ENCODE peak calls at places on chromosome 2, in seven cellular contexts. H, Q, F, N, O, C and X are unnamed samples.

GRCh38 chr2:37671013-37671815 is at the start of gene CDC42EP3:
- DNase-seq in F (peak), O (peak), C (peak), Q (peak), H (no peak), N (no peak), X (peak)

GRCh38 chr2:76867854-76868253 is 654.3 kb downstream of the LRRTM4 start:
- DNase-seq in Q (no peak), O (no peak), N (no peak), H (peak), F (no peak), C (no peak), X (no peak)

GRCh38 chr2:12120281-12121150 is 374.1 kb downstream of the LPIN1 start:
- DNase-seq in O (no peak), H (no peak), F (no peak), N (peak), C (no peak), Q (no peak), X (no peak)

GRCh38 chr2:3105814-3106569 is 271.6 kb downstream of the EIPR1 start:
- DNase-seq in O (no peak), F (no peak), N (no peak), Q (no peak), H (no peak), C (no peak), X (no peak)

GRCh38 chr2:199814084-199814844 is 36.7 kb downstream of the FTCDNL1 start:
- DNase-seq in F (no peak), Q (no peak), C (no peak), O (no peak), H (no peak), N (no peak), X (no peak)

GRCh38 chr2:172861163-172861562 is 125.5 kb downstream of the RAPGEF4 start:
- DNase-seq in C (no peak), O (no peak), Q (no peak), F (no peak), N (no peak), H (no peak), X (no peak)

GRCh38 chr2:28310107-28310506 is 82.6 kb upstream of the FOSL2 start:
- DNase-seq in N (no peak), Q (no peak), H (no peak), C (no peak), F (no peak), O (no peak), X (no peak)

GRCh38 chr2:212330263-212330662 is 208.3 kb downstream of the ERBB4 start:
- DNase-seq in N (no peak), F (no peak), O (no peak), Q (no peak), C (no peak), H (no peak), X (no peak)

GRCh38 chr2:73979021-73979420 is 5.7 kb upstream of the TET3 start:
- DNase-seq in C (no peak), N (no peak), Q (no peak), H (no peak), O (peak), F (no peak), X (peak)

GRCh38 chr2:206368484-206368883 is 74.8 kb upstream of the ADAM23 start:
- DNase-seq in O (no peak), C (no peak), F (no peak), N (no peak), Q (no peak), H (no peak), X (no peak)

GRCh38 chr2:232482301-232483238 is 5.1 kb downstream of the ECEL1 start:
- DNase-seq in H (no peak), C (no peak), Q (no peak), O (no peak), N (no peak), F (no peak), X (no peak)

GRCh38 chr2:189858301-189858700 is 74.1 kb downstream of the PMS1 start:
- DNase-seq in O (no peak), H (no peak), Q (no peak), C (no peak), N (no peak), F (no peak), X (no peak)

GRCh38 chr2:85846411-85846810 is 42.4 kb downstream of the ST3GAL5 start:
- DNase-seq in F (no peak), Q (no peak), H (peak), C (no peak), O (no peak), N (no peak), X (no peak)

GRCh38 chr2:108923736-108924443 is 65.1 kb downstream of the EDAR start:
- DNase-seq in Q (no peak), N (no peak), F (no peak), O (no peak), H (no peak), C (no peak), X (no peak)

GRCh38 chr2:159030674-159031380 is 62.4 kb downstream of the TANC1 start:
- DNase-seq in F (peak), N (no peak), C (peak), H (no peak), O (no peak), Q (peak), X (no peak)

GRCh38 chr2:240208096-240208495 is 67.6 kb upstream of the OTOS start:
- DNase-seq in F (no peak), C (no peak), O (no peak), H (no peak), N (no peak), Q (no peak), X (no peak)

GRCh38 chr2:189076572-189076971 is 102.4 kb downstream of the COL3A1 start:
- DNase-seq in Q (no peak), N (no peak), H (no peak), F (peak), O (no peak), C (no peak), X (no peak)

GRCh38 chr2:205324355-205324754 is 357.9 kb upstream of the NRP2 start:
- DNase-seq in N (no peak), C (no peak), H (no peak), Q (no peak), O (no peak), F (no peak), X (no peak)

GRCh38 chr2:205321240-205321639 is 361.1 kb upstream of the NRP2 start:
- DNase-seq in N (no peak), O (no peak), H (no peak), Q (no peak), F (no peak), C (no peak), X (no peak)

GRCh38 chr2:205323929-205324328 is 358.4 kb upstream of the NRP2 start:
- DNase-seq in H (no peak), Q (no peak), O (no peak), C (no peak), N (no peak), F (no peak), X (no peak)
- TF ChIP-seq CTCF in H (peak), Q (no peak), O (peak), C (no peak), N (peak), F (peak), X (peak)

DNA sequence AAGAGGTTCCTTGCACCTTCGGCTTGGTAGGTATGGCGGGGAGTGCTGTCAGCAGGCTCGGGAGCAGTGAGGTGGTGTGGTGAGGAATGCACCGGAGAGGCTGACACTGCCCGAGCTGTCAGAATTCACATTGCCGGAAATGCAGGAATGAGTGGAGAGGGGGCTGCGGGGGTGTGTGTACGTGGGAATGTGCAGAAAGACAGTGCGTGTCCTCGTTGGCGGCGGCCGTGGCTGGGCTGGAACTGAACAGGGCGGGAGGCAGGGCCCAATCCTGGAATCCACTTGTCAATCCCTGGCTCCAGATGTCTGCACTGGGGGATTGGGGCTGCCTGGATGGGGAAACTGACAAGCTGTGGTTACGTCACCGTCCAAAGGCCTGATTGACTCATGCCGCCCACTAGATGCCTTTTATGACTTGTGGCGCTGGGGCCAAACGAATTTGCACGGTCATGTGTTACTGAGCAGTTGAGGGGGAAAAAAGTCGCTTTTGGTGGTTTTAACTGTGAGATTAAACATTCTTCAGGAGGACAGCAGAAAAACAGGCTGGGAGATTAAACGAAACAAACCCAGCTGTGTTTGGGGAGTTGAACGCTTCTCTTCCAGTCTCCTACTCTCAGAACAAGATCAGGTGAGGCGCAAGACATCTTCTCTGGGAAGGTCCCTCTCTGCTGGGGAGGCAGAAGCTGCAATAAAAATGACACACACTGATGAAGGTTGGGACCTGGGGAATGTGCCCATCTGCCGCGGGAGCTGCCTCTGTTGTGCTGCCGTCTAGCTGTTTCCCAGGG is 189.4 kb upstream of the GLI2 start:
- DNase-seq in N (peak), H (peak), Q (no peak), F (peak), O (no peak), C (peak), X (no peak)
- TF ChIP-seq CTCF in N (no peak), H (no peak), Q (no peak), F (no peak), O (no peak), C (no peak), X (no peak)

DNA sequence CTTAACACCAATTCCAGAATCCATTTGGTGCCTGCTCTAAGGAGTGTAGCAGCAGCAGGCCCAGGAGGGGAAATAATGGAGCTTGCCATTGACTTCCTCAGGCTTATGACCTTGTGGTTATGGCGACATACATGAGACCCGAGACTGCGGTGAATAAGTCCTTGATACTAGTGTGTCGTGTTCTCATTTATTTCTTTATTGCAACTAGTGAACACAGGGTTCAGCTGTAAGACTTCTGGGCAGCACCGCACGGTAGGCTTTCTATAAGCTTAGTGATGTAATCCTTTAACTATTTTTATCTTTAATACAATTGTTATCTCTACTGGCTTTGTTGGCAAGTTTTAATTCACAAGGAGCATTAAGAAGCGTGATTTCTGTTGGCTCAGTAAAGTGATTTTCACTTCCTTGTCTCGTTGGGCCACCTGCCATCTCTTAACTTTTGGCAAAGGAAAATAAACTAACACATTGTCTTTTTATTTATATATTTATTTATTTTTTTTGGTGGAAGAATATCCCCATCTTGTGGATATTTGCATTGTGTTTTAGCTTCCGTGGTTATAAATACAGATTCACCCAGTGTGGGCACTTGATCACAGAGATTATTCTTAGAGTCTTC is 139.8 kb downstream of the LTBP1 start:
- DNase-seq in N (no peak), O (no peak), Q (no peak), H (no peak), F (peak), C (peak), X (no peak)
- TF ChIP-seq CTCF in N (no peak), O (no peak), Q (peak), H (no peak), F (no peak), C (peak), X (no peak)

GRCh38 chr2:193584001-193584400 is 1389.3 kb upstream of the TMEFF2 start:
- DNase-seq in F (no peak), O (no peak), C (peak), Q (no peak), N (no peak), H (no peak), X (no peak)
- TF ChIP-seq CTCF in F (no peak), O (no peak), C (no peak), Q (no peak), N (no peak), H (no peak), X (peak)

GRCh38 chr2:57549642-57550102 is 496.9 kb upstream of the VRK2 start:
- DNase-seq in Q (peak), C (peak), H (no peak), F (no peak), N (no peak), O (peak), X (peak)
- TF ChIP-seq CTCF in Q (peak), C (peak), H (peak), F (no peak), N (no peak), O (peak), X (peak)

GRCh38 chr2:152056418-152056817 is 42.4 kb downstream of the CACNB4 start:
- DNase-seq in N (no peak), C (no peak), O (no peak), F (no peak), Q (no peak), H (no peak), X (no peak)
- TF ChIP-seq CTCF in N (no peak), C (no peak), O (no peak), F (no peak), Q (no peak), H (no peak), X (no peak)

GRCh38 chr2:129396980-129397599 is 582.4 kb upstream of the RAB6C start:
- DNase-seq in Q (no peak), H (no peak), C (peak), O (peak), F (no peak), N (no peak), X (peak)
- TF ChIP-seq CTCF in Q (peak), H (peak), C (peak), O (peak), F (peak), N (peak), X (peak)

DNA sequence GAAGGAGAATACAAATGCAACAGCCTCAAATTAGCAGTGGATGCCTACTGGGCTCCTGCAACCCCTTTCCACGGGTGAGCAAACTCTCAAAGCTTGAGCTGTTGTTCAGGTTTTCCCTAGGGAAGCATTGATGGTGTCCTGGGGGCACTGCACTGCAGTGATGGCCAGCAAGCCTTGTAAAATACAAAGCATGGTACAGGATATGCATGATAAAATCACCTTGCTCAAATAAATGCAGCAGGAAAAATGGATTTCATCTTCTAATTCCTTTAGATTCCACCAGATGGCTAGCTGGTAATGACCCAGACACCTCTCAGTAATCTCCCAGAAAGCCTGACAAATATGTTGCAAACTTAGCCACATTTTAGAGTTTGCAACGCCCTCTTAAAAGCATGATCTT is 698.2 kb downstream of the TRIB2 start:
- DNase-seq in H (no peak), Q (no peak), O (no peak), F (no peak), C (no peak), N (no peak), X (no peak)
- TF ChIP-seq CTCF in H (no peak), Q (no peak), O (no peak), F (no peak), C (no peak), N (no peak), X (no peak)